ENCODE peak calls at places on chromosome 14, in six cellular contexts. One of them, this sample, is unnamed.

GRCh38 chr14:22319526-22320352 is 269.3 kb downstream of the DAD1 start:
- DNase-seq in H1: no peak
- DNase-seq in mesenchymal stem cell: peak
- DNase-seq in IMR-90: peak
- DNase-seq in neuronal stem cell: no peak
- DNase-seq in H9: peak
- DNase-seq in this sample: peak

GRCh38 chr14:94192534-94192933 is 18.4 kb downstream of the PPP4R4 start:
- DNase-seq in H1: no peak
- DNase-seq in neuronal stem cell: no peak
- DNase-seq in IMR-90: no peak
- DNase-seq in H9: no peak
- DNase-seq in mesenchymal stem cell: no peak
- DNase-seq in this sample: no peak

GRCh38 chr14:73784988-73785313 is 66.7 kb upstream of the PTGR2 start:
- DNase-seq in IMR-90: no peak
- DNase-seq in mesenchymal stem cell: no peak
- DNase-seq in neuronal stem cell: no peak
- DNase-seq in H9: peak
- DNase-seq in H1: no peak
- DNase-seq in this sample: no peak

GRCh38 chr14:105852378-105853088 is 326.1 kb downstream of the TMEM121 start:
- DNase-seq in IMR-90: no peak
- DNase-seq in mesenchymal stem cell: no peak
- DNase-seq in H9: peak
- DNase-seq in neuronal stem cell: no peak
- DNase-seq in H1: no peak
- DNase-seq in this sample: no peak

GRCh38 chr14:20683896-20684661 is at the start of gene RNASE4:
- DNase-seq in mesenchymal stem cell: peak
- DNase-seq in IMR-90: peak
- DNase-seq in neuronal stem cell: peak
- DNase-seq in H9: peak
- DNase-seq in H1: no peak
- DNase-seq in this sample: peak

GRCh38 chr14:74737753-74738325 is 24.9 kb downstream of the FCF1 start:
- DNase-seq in mesenchymal stem cell: peak
- DNase-seq in H1: no peak
- DNase-seq in neuronal stem cell: no peak
- DNase-seq in H9: no peak
- DNase-seq in IMR-90: peak
- DNase-seq in this sample: no peak

GRCh38 chr14:104424406-104425072 is 155.0 kb upstream of the C14orf180 start:
- DNase-seq in H9: no peak
- DNase-seq in IMR-90: no peak
- DNase-seq in mesenchymal stem cell: no peak
- DNase-seq in neuronal stem cell: no peak
- DNase-seq in H1: no peak
- DNase-seq in this sample: no peak

GRCh38 chr14:48914382-48914781 is 671.8 kb downstream of the RPS29 start:
- DNase-seq in mesenchymal stem cell: no peak
- DNase-seq in neuronal stem cell: no peak
- DNase-seq in H9: no peak
- DNase-seq in H1: no peak
- DNase-seq in IMR-90: no peak
- DNase-seq in this sample: peak

GRCh38 chr14:59069455-59069854 is 119.0 kb upstream of the DAAM1 start:
- DNase-seq in H9: no peak
- DNase-seq in mesenchymal stem cell: no peak
- DNase-seq in neuronal stem cell: no peak
- DNase-seq in IMR-90: no peak
- DNase-seq in H1: no peak
- DNase-seq in this sample: peak

GRCh38 chr14:68794130-68794855 is 1.4 kb upstream of the ZFP36L1 start:
- DNase-seq in IMR-90: peak
- DNase-seq in H1: no peak
- DNase-seq in H9: no peak
- DNase-seq in mesenchymal stem cell: peak
- DNase-seq in neuronal stem cell: no peak
- DNase-seq in this sample: peak

GRCh38 chr14:102931580-102932285 is 9.3 kb downstream of the AMN start:
- DNase-seq in mesenchymal stem cell: no peak
- DNase-seq in IMR-90: no peak
- DNase-seq in H9: no peak
- DNase-seq in H1: no peak
- DNase-seq in neuronal stem cell: no peak
- DNase-seq in this sample: no peak

GRCh38 chr14:76742961-76743360 is 18.3 kb upstream of the VASH1 start:
- DNase-seq in H1: no peak
- DNase-seq in IMR-90: no peak
- DNase-seq in H9: no peak
- DNase-seq in mesenchymal stem cell: no peak
- DNase-seq in neuronal stem cell: no peak
- DNase-seq in this sample: no peak

GRCh38 chr14:54760866-54761265 is 141.8 kb downstream of the GCH1 start:
- DNase-seq in mesenchymal stem cell: no peak
- DNase-seq in neuronal stem cell: no peak
- DNase-seq in H1: no peak
- DNase-seq in IMR-90: no peak
- DNase-seq in H9: no peak
- DNase-seq in this sample: no peak

GRCh38 chr14:31898835-31899528 is 178.1 kb upstream of the ARHGAP5 start:
- DNase-seq in mesenchymal stem cell: no peak
- DNase-seq in neuronal stem cell: no peak
- DNase-seq in H1: no peak
- DNase-seq in H9: no peak
- DNase-seq in IMR-90: no peak
- DNase-seq in this sample: no peak

GRCh38 chr14:68896132-68896531 is 83.0 kb downstream of the ACTN1 start:
- DNase-seq in mesenchymal stem cell: no peak
- DNase-seq in IMR-90: no peak
- DNase-seq in H9: no peak
- DNase-seq in H1: no peak
- DNase-seq in neuronal stem cell: no peak
- DNase-seq in this sample: peak

GRCh38 chr14:93655078-93655750 is 133.1 kb downstream of the PRIMA1 start:
- DNase-seq in H9: peak
- DNase-seq in IMR-90: peak
- DNase-seq in H1: no peak
- DNase-seq in neuronal stem cell: peak
- DNase-seq in mesenchymal stem cell: peak
- DNase-seq in this sample: peak

DNA sequence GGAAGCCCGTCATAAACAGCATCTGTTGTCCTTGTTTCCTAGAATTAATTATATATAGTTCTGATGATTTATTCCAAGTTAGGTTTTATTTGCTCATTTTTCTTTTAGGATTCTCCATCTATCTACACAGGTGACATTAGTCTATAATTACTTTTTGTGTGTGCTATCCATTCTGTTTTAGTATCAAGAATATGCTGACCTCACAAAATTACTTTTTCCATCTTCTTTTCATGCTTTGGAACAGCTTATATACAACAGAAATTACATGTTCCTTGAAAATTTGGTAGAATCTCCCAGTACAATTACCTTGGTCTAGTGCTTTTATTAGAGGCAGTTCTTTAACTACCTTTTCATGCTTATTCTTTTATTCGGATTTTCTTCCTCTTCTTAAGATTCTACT is 54.3 kb upstream of the CATSPERB start:
- DNase-seq in H9: no peak
- DNase-seq in neuronal stem cell: no peak
- DNase-seq in H1: no peak
- DNase-seq in IMR-90: no peak
- DNase-seq in mesenchymal stem cell: no peak
- DNase-seq in this sample: no peak
- H2BK15ac ChIP-seq in H9: no peak
- H2BK15ac ChIP-seq in neuronal stem cell: no peak
- H2BK15ac ChIP-seq in H1: no peak
- H2BK15ac ChIP-seq in IMR-90: no peak
- H2BK15ac ChIP-seq in mesenchymal stem cell: no peak
- H2BK15ac ChIP-seq in this sample: no peak

GRCh38 chr14:67517083-67517482 is 16.0 kb upstream of the PLEKHH1 start:
- DNase-seq in H1: no peak
- DNase-seq in IMR-90: no peak
- DNase-seq in neuronal stem cell: no peak
- DNase-seq in H9: peak
- DNase-seq in mesenchymal stem cell: no peak
- DNase-seq in this sample: peak

GRCh38 chr14:67520482-67520881 is 12.6 kb upstream of the PLEKHH1 start:
- DNase-seq in H9: no peak
- DNase-seq in H1: no peak
- DNase-seq in neuronal stem cell: no peak
- DNase-seq in mesenchymal stem cell: no peak
- DNase-seq in IMR-90: no peak
- DNase-seq in this sample: no peak

GRCh38 chr14:67522270-67522669 is 10.8 kb upstream of the PLEKHH1 start:
- DNase-seq in mesenchymal stem cell: no peak
- DNase-seq in H9: no peak
- DNase-seq in IMR-90: no peak
- DNase-seq in H1: no peak
- DNase-seq in neuronal stem cell: no peak
- DNase-seq in this sample: no peak

GRCh38 chr14:67516679-67517078 is 16.4 kb upstream of the PLEKHH1 start:
- DNase-seq in IMR-90: no peak
- DNase-seq in H9: no peak
- DNase-seq in H1: no peak
- DNase-seq in neuronal stem cell: no peak
- DNase-seq in mesenchymal stem cell: no peak
- DNase-seq in this sample: no peak

GRCh38 chr14:67519406-67519805 is 13.7 kb upstream of the PLEKHH1 start:
- DNase-seq in neuronal stem cell: no peak
- DNase-seq in IMR-90: no peak
- DNase-seq in H1: no peak
- DNase-seq in mesenchymal stem cell: no peak
- DNase-seq in H9: no peak
- DNase-seq in this sample: no peak
- H2BK15ac ChIP-seq in neuronal stem cell: no peak
- H2BK15ac ChIP-seq in IMR-90: no peak
- H2BK15ac ChIP-seq in H1: no peak
- H2BK15ac ChIP-seq in mesenchymal stem cell: no peak
- H2BK15ac ChIP-seq in H9: no peak
- H2BK15ac ChIP-seq in this sample: no peak

DNA sequence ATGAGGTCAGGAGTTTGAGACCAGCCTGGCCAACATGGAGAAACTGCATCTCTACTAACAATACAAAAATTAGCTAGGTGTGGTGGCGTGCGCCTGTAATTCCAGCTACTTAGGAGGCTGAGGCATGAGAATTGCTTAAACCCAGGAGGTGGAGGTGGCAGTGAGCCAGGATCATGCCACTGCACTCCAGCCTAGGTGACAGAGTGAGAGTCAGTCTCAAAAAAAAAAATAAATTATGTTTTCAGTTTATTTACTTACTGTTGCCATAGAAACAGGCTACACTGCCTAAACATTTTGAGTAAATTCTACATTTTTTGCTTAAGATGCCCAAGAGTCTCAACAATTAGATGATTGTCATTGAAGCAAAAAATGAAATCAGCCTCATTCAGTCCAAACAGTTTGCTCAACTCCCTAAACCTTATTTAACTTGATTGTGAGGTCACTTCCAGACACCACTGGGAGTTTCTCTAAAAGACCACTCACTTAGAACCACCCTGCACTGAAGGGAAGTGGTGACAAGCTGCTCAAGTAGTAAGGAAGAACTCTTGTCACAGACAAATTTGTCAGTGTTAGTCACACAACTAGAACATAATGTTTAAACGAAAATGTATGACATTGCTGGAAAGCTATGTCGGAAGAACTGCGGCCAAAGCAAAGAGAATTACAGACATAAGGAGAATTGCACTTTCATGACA is 9.8 kb upstream of the GNPNAT1 start:
- DNase-seq in IMR-90: peak
- DNase-seq in H1: no peak
- DNase-seq in H9: no peak
- DNase-seq in neuronal stem cell: no peak
- DNase-seq in mesenchymal stem cell: peak
- DNase-seq in this sample: peak
- H2BK15ac ChIP-seq in IMR-90: peak
- H2BK15ac ChIP-seq in H1: no peak
- H2BK15ac ChIP-seq in H9: no peak
- H2BK15ac ChIP-seq in neuronal stem cell: no peak
- H2BK15ac ChIP-seq in mesenchymal stem cell: no peak
- H2BK15ac ChIP-seq in this sample: no peak

GRCh38 chr14:36270191-36270590 is 50.2 kb downstream of the MBIP start:
- DNase-seq in H9: no peak
- DNase-seq in mesenchymal stem cell: no peak
- DNase-seq in H1: no peak
- DNase-seq in neuronal stem cell: no peak
- DNase-seq in IMR-90: no peak
- DNase-seq in this sample: no peak
- H2BK15ac ChIP-seq in H9: no peak
- H2BK15ac ChIP-seq in mesenchymal stem cell: no peak
- H2BK15ac ChIP-seq in H1: no peak
- H2BK15ac ChIP-seq in neuronal stem cell: no peak
- H2BK15ac ChIP-seq in IMR-90: no peak
- H2BK15ac ChIP-seq in this sample: no peak

DNA sequence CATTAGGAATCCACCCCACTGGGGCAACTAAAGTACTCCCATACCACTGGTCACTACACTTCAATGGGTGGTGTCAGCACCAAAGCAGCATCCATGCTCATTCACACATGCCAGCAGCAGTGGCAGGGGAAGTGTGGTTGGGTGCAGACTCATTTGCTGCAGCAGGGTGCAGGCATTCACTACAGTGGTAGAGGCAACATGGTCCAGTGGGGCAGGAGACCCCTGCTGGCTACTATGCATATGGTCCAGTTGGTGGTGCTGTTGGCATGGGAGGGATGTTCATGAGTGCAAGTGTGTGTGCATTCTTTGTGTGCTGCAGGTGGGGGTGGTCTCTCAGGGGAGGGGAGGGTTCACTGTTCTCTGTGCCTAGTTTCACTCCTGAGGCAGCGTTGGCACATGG is 908.4 kb upstream of the NOVA1 start:
- DNase-seq in H9: no peak
- DNase-seq in mesenchymal stem cell: no peak
- DNase-seq in neuronal stem cell: no peak
- DNase-seq in H1: no peak
- DNase-seq in IMR-90: no peak
- DNase-seq in this sample: peak
- H2BK15ac ChIP-seq in H9: no peak
- H2BK15ac ChIP-seq in mesenchymal stem cell: no peak
- H2BK15ac ChIP-seq in neuronal stem cell: no peak
- H2BK15ac ChIP-seq in H1: no peak
- H2BK15ac ChIP-seq in IMR-90: no peak
- H2BK15ac ChIP-seq in this sample: no peak